ENCODE peak calls at places on chromosomes 12 and 14, in four cellular contexts. J is HL-60, E is K562, Z is GM12878. T is an unnamed sample.

GRCh38 chr14:69652942-69653680 is 41.7 kb downstream of the SUSD6 start:
- DNase-seq in Z (no peak), E (no peak), J (peak), T (no peak)

GRCh38 chr12:57803317-57803893 is 15.1 kb downstream of the AVIL start:
- DNase-seq in J (no peak), Z (no peak), E (peak), T (no peak)

GRCh38 chr14:106268013-106268727 is 741.8 kb downstream of the TMEM121 start:
- DNase-seq in J (no peak), Z (no peak), E (peak), T (no peak)

GRCh38 chr12:49367381-49368239 is at the start of gene SPATS2:
- DNase-seq in J (no peak), Z (no peak), E (no peak), T (no peak)

GRCh38 chr12:100414756-100415155 is 57.9 kb downstream of the SLC17A8 start:
- DNase-seq in Z (no peak), E (no peak), J (no peak), T (no peak)

GRCh38 chr12:5259523-5259922 is 172.4 kb upstream of the NTF3 start:
- DNase-seq in Z (no peak), E (no peak), J (no peak), T (no peak)

GRCh38 chr14:52801014-52801708 is 9.8 kb upstream of the GNPNAT1 start:
- DNase-seq in J (no peak), E (no peak), Z (no peak), T (no peak)

GRCh38 chr12:52524898-52525591 is 4.9 kb upstream of the KRT5 start:
- DNase-seq in J (no peak), E (no peak), Z (no peak), T (no peak)

GRCh38 chr12:110022980-110023633 is 23.9 kb downstream of the ANKRD13A start:
- DNase-seq in Z (no peak), E (no peak), J (no peak), T (no peak)

GRCh38 chr12:6426882-6427671 is 17.7 kb upstream of the CD27 start:
- DNase-seq in Z (peak), E (no peak), J (no peak), T (no peak)
- TF ChIP-seq SPI1 in Z (peak), E (no peak), J (no peak), T (peak)

GRCh38 chr12:3351731-3352130 is 139.3 kb upstream of the PRMT8 start:
- DNase-seq in J (no peak), E (no peak), Z (no peak), T (no peak)

GRCh38 chr12:3353621-3354020 is 137.4 kb upstream of the PRMT8 start:
- DNase-seq in J (no peak), E (no peak), Z (no peak), T (no peak)

GRCh38 chr12:3352230-3352629 is 138.8 kb upstream of the PRMT8 start:
- DNase-seq in E (no peak), J (no peak), Z (no peak), T (no peak)

GRCh38 chr12:3355378-3355900 is 135.6 kb upstream of the PRMT8 start:
- DNase-seq in E (no peak), Z (no peak), J (no peak), T (no peak)

GRCh38 chr12:3354586-3354985 is 136.4 kb upstream of the PRMT8 start:
- DNase-seq in Z (no peak), J (no peak), E (no peak), T (no peak)
- TF ChIP-seq SPI1 in Z (no peak), J (no peak), E (no peak), T (no peak)

DNA sequence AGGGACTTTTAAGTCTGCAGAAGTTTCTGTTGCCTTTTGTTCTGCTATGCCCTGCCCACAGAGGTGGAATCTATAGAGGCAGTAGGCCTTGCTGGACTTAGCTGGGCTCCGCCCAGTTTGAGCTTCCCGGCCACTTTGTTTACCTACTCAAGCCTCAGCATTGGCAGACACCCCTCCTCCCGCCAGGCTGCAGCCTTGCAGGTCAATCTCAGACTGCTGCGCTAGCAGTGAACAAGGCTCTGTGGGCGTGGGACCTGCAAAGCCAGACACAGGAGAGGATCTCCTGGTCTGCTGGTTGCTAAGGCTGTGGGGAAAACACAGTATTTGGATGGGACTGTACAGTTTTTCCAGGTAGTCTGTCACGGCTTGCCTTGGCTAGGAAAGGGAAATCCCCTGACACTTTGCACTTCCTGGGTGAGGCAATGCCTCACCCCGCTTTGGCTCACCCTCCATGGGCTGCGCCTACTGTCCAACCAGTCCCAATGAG is 43.7 kb downstream of the CCDC59 start:
- DNase-seq in J (no peak), Z (no peak), E (no peak), T (no peak)
- TF ChIP-seq SPI1 in J (no peak), Z (no peak), E (no peak), T (no peak)

GRCh38 chr14:89243765-89244164 is 173.3 kb downstream of the FOXN3 start:
- DNase-seq in J (no peak), Z (no peak), E (no peak), T (no peak)
- TF ChIP-seq SPI1 in J (no peak), Z (no peak), E (no peak), T (no peak)

GRCh38 chr12:88509347-88509746 is 70.9 kb downstream of the KITLG start:
- DNase-seq in Z (no peak), J (no peak), E (no peak), T (no peak)
- TF ChIP-seq SPI1 in Z (no peak), J (no peak), E (no peak), T (no peak)

DNA sequence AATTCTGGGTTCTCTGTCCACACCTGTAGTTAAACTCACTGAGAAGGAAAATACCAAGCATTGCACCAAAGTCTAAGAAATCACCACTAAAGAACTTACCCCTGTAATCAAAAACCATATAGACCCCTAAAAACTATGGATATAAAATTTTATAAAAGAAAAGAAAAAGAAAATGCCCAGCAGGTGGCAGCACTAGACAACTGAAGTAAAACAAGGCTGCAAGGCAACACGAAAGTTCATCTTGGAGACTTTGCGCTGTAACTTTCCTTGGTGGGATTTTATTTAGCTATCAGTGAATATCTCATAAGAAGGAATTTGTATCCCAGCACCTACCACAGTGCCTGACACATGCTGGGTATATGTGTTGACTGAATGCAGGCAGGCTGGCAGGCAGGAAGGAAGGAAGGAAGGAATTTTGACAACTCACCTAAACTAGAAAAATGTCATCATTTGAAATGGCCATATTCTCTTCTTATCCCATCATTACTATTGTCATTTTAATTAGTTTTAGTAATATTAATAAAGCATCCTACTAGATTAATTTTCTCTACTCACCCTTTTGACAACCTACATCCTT is 68.2 kb upstream of the ETV6 start:
- DNase-seq in Z (no peak), E (peak), J (no peak), T (no peak)
- TF ChIP-seq SPI1 in Z (no peak), E (no peak), J (no peak), T (no peak)

GRCh38 chr12:112964067-112964670 is 14.2 kb upstream of the OAS2 start:
- DNase-seq in J (no peak), E (no peak), Z (no peak), T (no peak)

GRCh38 chr12:112963227-112963861 is 15.0 kb upstream of the OAS2 start:
- DNase-seq in Z (no peak), J (no peak), E (no peak), T (no peak)

GRCh38 chr12:112962561-112962960 is 15.8 kb upstream of the OAS2 start:
- DNase-seq in J (no peak), E (no peak), Z (no peak), T (no peak)

GRCh38 chr12:112961074-112961473 is 17.2 kb upstream of the OAS2 start:
- DNase-seq in J (no peak), Z (no peak), E (no peak), T (peak)

DNA sequence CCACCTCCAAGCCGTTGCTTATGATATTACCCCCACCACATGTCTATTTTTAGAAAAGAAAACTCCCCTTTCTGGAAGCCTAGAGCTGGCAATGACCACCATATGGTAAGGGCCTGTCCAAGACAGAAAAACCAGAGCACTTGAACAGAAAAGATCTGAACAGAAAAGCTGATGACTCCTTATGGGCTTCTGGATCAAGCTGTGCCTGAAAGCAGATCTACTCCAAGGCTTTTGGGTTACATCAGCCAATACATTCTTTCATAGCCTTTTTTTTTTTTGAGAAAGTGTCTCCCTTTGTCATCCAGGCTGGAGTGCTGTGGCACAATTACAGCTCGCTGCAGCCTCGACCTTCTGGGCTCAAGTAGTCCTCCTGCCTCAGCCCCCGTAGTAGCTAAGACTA is 16.8 kb upstream of the OAS2 start:
- DNase-seq in E (no peak), Z (no peak), J (no peak), T (no peak)
- TF ChIP-seq SPI1 in E (no peak), Z (no peak), J (no peak), T (no peak)

DNA sequence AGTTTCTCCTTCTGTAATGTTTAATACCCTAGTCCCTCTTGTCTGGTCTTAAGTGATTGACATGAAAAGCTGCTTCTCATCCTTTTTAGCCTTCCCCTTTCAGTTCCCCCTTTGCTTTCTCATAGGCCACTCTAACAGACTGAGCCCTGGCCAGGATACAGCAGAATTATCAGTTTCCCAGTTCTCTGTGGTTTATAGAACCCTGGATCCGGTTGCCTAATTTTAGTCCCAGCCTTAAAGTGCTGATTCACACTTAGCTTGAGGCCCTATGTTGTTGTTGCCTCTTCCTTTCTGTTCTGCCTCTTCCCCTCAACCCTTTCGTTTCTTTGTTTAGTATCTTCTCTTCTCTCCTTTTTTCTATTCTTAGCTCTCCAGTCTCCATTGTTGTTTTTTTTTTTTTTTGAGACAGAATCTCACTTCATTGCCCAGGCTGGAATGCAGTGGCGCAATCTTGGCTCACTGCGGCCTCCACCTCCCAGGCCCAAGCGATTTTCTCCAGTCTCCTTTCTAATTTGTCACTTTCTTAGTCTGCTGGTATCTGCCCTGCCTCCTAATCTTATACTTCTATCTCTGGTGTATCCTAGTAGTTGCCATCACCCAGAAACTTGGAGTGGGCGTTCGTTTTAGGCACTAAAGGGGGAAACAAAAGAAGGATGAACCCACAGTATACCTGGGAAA is 2.9 kb upstream of the BIN2 start:
- DNase-seq in J (peak), Z (peak), E (peak), T (peak)
- TF ChIP-seq SPI1 in J (peak), Z (peak), E (peak), T (peak)

T was measured in GM12891.